ENCODE peak calls at places on chromosomes 1 and 21, in four cellular contexts. O is MCF 10A, Z is AG08395, U is uterus. M is an unnamed sample.

GRCh38 chr1:198845851-198846250 is 207.0 kb downstream of the PTPRC start:
- DNase-seq in Z (no peak), U (no peak), O (no peak), M (no peak)

GRCh38 chr21:28975401-28975800 is 17.3 kb downstream of the LTN1 start:
- DNase-seq in O (no peak), Z (peak; percentile 49), U (no peak), M (no peak)

GRCh38 chr1:8378202-8378601 is 60.3 kb downstream of the SLC45A1 start:
- DNase-seq in O (no peak), Z (no peak), U (peak; percentile 47), M (no peak)

GRCh38 chr1:12001996-12002493 is 17.3 kb upstream of the MIIP start:
- DNase-seq in U (no peak), O (peak; percentile 63), Z (no peak), M (no peak)

GRCh38 chr1:152461544-152461943 is 47.5 kb upstream of the CRNN start:
- DNase-seq in U (peak; percentile 18), Z (peak; percentile 47), O (peak; percentile 87), M (peak; percentile 83)

GRCh38 chr21:44836666-44837471 is 19.0 kb upstream of the SUMO3 start:
- DNase-seq in O (no peak), U (no peak), Z (peak; percentile 60), M (peak; percentile 82)

GRCh38 chr1:168772428-168772827 is 43.4 kb upstream of the DPT start:
- DNase-seq in U (no peak), O (no peak), Z (no peak), M (no peak)

GRCh38 chr1:51281807-51282206 is 45.7 kb downstream of the RNF11 start:
- DNase-seq in U (no peak), Z (no peak), O (no peak), M (no peak)

GRCh38 chr21:45974073-45975016 is 7.2 kb upstream of the COL6A1 start:
- DNase-seq in O (peak; percentile 26), Z (peak; percentile 65), U (peak; percentile 75), M (peak; percentile 70)

GRCh38 chr1:161676958-161677689 is 14.2 kb downstream of the FCGR2B start:
- DNase-seq in U (no peak), O (no peak), Z (no peak), M (no peak)

GRCh38 chr1:67801903-67802302 is 31.4 kb downstream of the GNG12 start:
- DNase-seq in O (no peak), Z (peak; percentile 34), U (no peak), M (no peak)

GRCh38 chr1:184302346-184302745 is 84.5 kb upstream of the C1orf21 start:
- DNase-seq in U (no peak), Z (no peak), O (no peak), M (no peak)

GRCh38 chr21:25733859-25734653 is 648 bp downstream of the ATP5PF start:
- DNase-seq in O (peak; percentile 28), Z (peak; percentile 10), U (no peak), M (peak; percentile 46)

GRCh38 chr1:221871056-221871455 is 129.2 kb upstream of the DUSP10 start:
- DNase-seq in U (no peak), O (no peak), Z (no peak), M (no peak)

GRCh38 chr1:235990376-235990795 is 74.5 kb downstream of the NID1 start:
- DNase-seq in Z (peak; percentile 43), O (peak; percentile 65), U (peak; percentile 58), M (no peak)

GRCh38 chr1:84715620-84716019 is 25.4 kb upstream of the SSX2IP start:
- DNase-seq in Z (no peak), U (no peak), O (no peak), M (no peak)

GRCh38 chr1:15027515-15027948 is 126.0 kb upstream of the TMEM51 start:
- DNase-seq in Z (peak; percentile 84), U (peak; percentile 60), O (peak; percentile 69), M (peak; percentile 36)

GRCh38 chr1:81298321-81298720 is 502.4 kb upstream of the ADGRL2 start:
- DNase-seq in U (no peak), Z (no peak), O (no peak), M (no peak)

GRCh38 chr21:44872568-44873355 is 728 bp downstream of the PTTG1IP start:
- DNase-seq in Z (no peak), U (peak; percentile 34), O (peak; percentile 34), M (peak; percentile 65)

GRCh38 chr1:101587749-101588148 is 350.9 kb downstream of the S1PR1 start:
- DNase-seq in Z (no peak), O (peak; percentile 12), U (peak; percentile 25), M (peak; percentile 98)

GRCh38 chr1:225880636-225881035 is 1.5 kb downstream of the TMEM63A start:
- DNase-seq in U (no peak), O (no peak), Z (no peak), M (peak; percentile 83)

GRCh38 chr1:34843392-34844251 is 15.9 kb downstream of the SMIM12 start:
- DNase-seq in O (no peak), U (no peak), Z (no peak), M (no peak)

GRCh38 chr1:167909691-167910180 is 4.2 kb downstream of the ADCY10 start:
- DNase-seq in U (no peak), O (no peak), Z (no peak), M (no peak)

GRCh38 chr1:232036161-232036942 is 409.8 kb downstream of the DISC1 start:
- DNase-seq in O (no peak), Z (no peak), U (no peak), M (no peak)

GRCh38 chr1:41353744-41354143 is 7.5 kb upstream of the FOXO6 start:
- DNase-seq in U (peak; percentile 3), O (no peak), Z (no peak), M (no peak)

GRCh38 chr1:57672741-57673140 is 248.9 kb upstream of the DAB1 start:
- DNase-seq in Z (no peak), U (no peak), O (no peak), M (no peak)

GRCh38 chr1:20343149-20343936 is 52.7 kb downstream of the VWA5B1 start:
- DNase-seq in Z (no peak), U (peak; percentile 26), O (no peak), M (peak; percentile 54)

GRCh38 chr1:108815566-108815965 is 41.3 kb downstream of the AKNAD1 start:
- DNase-seq in U (no peak), Z (no peak), O (no peak), M (peak; percentile 40)

GRCh38 chr1:176885756-176886155 is 278.8 kb downstream of the ASTN1 start:
- DNase-seq in Z (peak; percentile 43), O (no peak), U (no peak), M (no peak)

GRCh38 chr21:45457161-45457831 is 52.3 kb downstream of the COL18A1 start:
- DNase-seq in O (no peak), Z (no peak), U (no peak), M (no peak)

GRCh38 chr1:234884006-234884405 is 244.6 kb downstream of the TOMM20 start:
- DNase-seq in O (no peak), Z (no peak), U (no peak), M (no peak)